ENCODE peak calls at places on chromosomes 11 and 22, in five cellular contexts. M is testis, J is stomach, F is tibial nerve, H is uterus. Q is an unnamed sample. For H3K9me3, H3K36me3 and H3K4me1, the result is how much of the 10 kb centered on the place peaks cover.

GRCh38 chr11:57321996-57322880 is 2.5 kb downstream of the TNKS1BP1 start:
- DNase-seq in M (peak), J (peak), F (peak), H (peak), Q (peak)

GRCh38 chr11:74072721-74073120 is 63.8 kb upstream of the UCP3 start:
- DNase-seq in M (no peak), J (no peak), F (no peak), H (no peak), Q (no peak)

GRCh38 chr11:117803896-117804295 is 6.9 kb upstream of the DSCAML1 start:
- DNase-seq in M (no peak), J (no peak), F (no peak), H (no peak), Q (no peak)

GRCh38 chr11:77191823-77192495 is 63.9 kb downstream of the MYO7A start:
- DNase-seq in M (peak), J (peak), F (no peak), H (peak), Q (peak)

GRCh38 chr11:63609536-63609935 is 4.7 kb downstream of the PLAAT3 start:
- DNase-seq in M (peak), J (peak), F (no peak), H (no peak), Q (no peak)

GRCh38 chr11:23746896-23747295 is 750.0 kb upstream of the LUZP2 start:
- DNase-seq in M (no peak), J (no peak), F (no peak), H (no peak), Q (no peak)

GRCh38 chr11:33737362-33737821 is 1.2 kb upstream of the CD59 start:
- DNase-seq in M (no peak), J (no peak), F (no peak), H (no peak), Q (no peak)

GRCh38 chr22:41923595-41924276 is 2.9 kb downstream of the TNFRSF13C start:
- DNase-seq in M (no peak), J (no peak), F (no peak), H (no peak), Q (no peak)

GRCh38 chr11:32331098-32331497 is 104.2 kb downstream of the WT1 start:
- DNase-seq in M (peak), J (no peak), F (no peak), H (no peak), Q (no peak)

DNA sequence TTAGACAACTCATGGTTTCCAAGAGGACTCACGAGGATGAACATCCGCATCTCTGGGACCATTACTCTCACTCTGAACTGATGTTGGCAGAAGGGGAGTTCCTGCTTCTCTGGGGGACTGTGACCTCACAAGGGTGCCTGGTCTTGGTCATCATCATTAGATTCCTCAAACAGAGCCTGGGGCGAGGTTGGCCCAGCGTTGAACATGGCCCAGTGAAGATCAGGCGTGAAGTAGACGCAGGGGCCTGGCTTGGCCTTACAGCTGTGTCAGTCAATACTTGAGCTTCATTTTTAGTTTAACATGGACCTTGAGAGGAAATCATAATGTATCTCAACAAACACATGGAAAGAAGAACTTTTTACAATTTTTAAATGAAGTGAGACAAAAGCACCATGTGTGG is 617.1 kb downstream of the BRD1 start:
- DNase-seq in M (no peak), J (no peak), F (no peak), H (no peak), Q (no peak)
- H3K9me3 ChIP-seq in M (under half), J (under half), F (under half), H (under half), Q (under half)

GRCh38 chr22:49211176-49211575 is 616.5 kb downstream of the BRD1 start:
- DNase-seq in M (no peak), J (no peak), F (no peak), H (peak), Q (no peak)
- H3K36me3 ChIP-seq in M (under half), J (under half), F (under half), H (under half), Q (under half)

DNA sequence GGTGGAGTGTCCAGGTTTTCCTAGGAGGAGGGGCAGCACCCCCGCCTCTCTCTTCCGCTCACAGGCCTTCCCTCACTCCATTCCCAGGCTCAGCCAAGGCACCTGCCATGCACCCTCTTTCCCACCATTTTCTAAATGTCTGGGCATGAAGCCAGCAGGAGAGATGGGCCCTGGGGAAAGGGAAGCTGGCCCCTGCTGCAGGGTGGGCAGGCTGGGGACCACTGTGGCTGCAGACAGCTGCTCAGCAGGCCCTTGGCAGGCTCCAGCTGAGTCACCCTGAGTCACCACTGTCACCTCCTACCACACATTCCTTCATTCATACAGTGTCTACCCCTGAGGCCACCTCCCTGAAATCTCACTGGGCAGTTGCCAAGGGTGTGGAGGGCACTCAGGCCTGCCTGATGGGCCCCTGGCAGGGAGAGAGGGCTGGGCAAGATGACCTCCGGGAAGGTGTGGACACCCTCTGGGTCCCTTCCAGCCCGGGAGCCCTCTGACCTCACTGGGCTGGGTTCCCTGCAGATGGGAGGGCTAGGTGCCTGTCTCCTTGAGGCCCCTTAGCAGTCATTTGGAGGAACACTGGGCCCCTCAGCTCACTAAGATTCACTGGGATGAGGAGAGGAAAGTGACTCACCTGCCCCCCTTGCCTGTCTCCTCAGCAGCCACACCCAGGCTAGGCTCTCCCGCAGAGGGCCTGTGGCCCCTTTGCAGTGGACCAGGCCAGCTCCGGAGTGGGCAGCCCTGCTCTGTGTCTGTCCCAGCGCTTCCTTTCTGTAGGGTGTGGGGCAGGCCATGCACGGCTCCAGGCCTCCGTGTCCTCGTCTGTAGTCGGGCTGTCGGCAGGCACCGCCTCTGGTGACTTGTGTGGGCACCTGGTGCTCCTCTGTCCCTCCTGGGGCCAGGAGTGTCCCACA is 7.8 kb downstream of the MYEOV start:
- DNase-seq in M (no peak), J (peak), F (no peak), H (no peak), Q (no peak)
- H3K4me1 ChIP-seq in M (under half), J (under half), F (under half), H (under half), Q (under half)

DNA sequence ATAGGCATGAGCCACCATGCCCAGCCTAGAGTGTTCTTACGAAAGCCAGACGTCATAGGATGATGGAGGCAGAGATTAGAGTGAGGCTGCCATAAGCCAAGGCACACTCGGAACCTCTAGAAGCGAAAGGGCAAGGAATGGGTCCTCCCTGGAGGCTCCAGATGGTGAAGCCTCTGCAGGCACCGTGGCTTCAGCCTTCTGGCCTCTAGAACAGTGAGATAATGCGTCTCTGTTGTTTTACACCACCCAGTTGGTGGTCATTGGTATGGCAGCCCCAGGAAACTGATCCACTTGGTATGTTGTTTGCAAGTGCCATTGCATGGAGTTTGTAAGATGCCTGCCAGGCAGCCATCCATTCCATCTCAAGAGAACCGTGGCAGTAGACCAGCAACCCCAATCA is 791.0 kb downstream of the TBC1D22A start:
- DNase-seq in M (no peak), J (no peak), F (no peak), H (no peak), Q (no peak)
- H3K9me3 ChIP-seq in M (under half), J (under half), F (under half), H (under half), Q (under half)

GRCh38 chr11:72752088-72752914 is at the start of gene ARAP1:
- DNase-seq in M (peak), J (peak), F (peak), H (peak), Q (peak)

GRCh38 chr11:72754149-72754543 is 1.9 kb upstream of the ARAP1 start:
- DNase-seq in M (no peak), J (no peak), F (no peak), H (no peak), Q (no peak)

GRCh38 chr11:72751293-72752087 is 718 bp downstream of the ARAP1 start:
- DNase-seq in M (no peak), J (no peak), F (no peak), H (no peak), Q (peak)

GRCh38 chr11:72754544-72755155 is 2.4 kb upstream of the ARAP1 start:
- DNase-seq in M (no peak), J (no peak), F (no peak), H (no peak), Q (no peak)

GRCh38 chr11:72753341-72754148 is 1.3 kb upstream of the ARAP1 start:
- DNase-seq in M (no peak), J (no peak), F (no peak), H (no peak), Q (no peak)
- H3K36me3 ChIP-seq in M (under half), J (under half), F (under half), H (under half), Q (under half)

GRCh38 chr22:37750596-37751162 is 53.8 kb downstream of the TRIOBP start:
- DNase-seq in M (no peak), J (no peak), F (no peak), H (no peak), Q (no peak)

GRCh38 chr22:37752189-37753061 is 55.3 kb upstream of the GCAT start:
- DNase-seq in M (peak), J (peak), F (peak), H (peak), Q (no peak)

GRCh38 chr22:37751449-37752188 is 54.8 kb downstream of the TRIOBP start:
- DNase-seq in M (no peak), J (no peak), F (no peak), H (no peak), Q (no peak)

GRCh38 chr22:37749831-37750595 is 53.2 kb downstream of the TRIOBP start:
- DNase-seq in M (no peak), J (no peak), F (no peak), H (no peak), Q (no peak)

GRCh38 chr22:37753746-37754145 is 54.0 kb upstream of the GCAT start:
- DNase-seq in M (no peak), J (no peak), F (no peak), H (no peak), Q (no peak)
- H3K4me1 ChIP-seq in M (under half), J (half or more), F (under half), H (under half), Q (under half)

GRCh38 chr22:48210812-48211211 is 1448.4 kb downstream of the TBC1D22A start:
- DNase-seq in M (no peak), J (no peak), F (no peak), H (no peak), Q (no peak)
- H3K9me3 ChIP-seq in M (under half), J (under half), F (under half), H (under half), Q (under half)